ENCODE peak calls at places on chromosomes 13 and 19, in six cellular contexts. M, K, A, T, J and E are unnamed samples.

GRCh38 chr19:2507109-2507508 is 31.2 kb downstream of the GADD45B start:
- DNase-seq in M (peak; percentile 83), T (peak; percentile 71), K (peak; percentile 57), A (no peak), J (peak; percentile 53), E (no peak)

GRCh38 chr19:42683917-42684513 is 56.3 kb downstream of the PSG3 start:
- DNase-seq in M (peak; percentile 35), T (no peak), K (no peak), A (no peak), J (peak; percentile 48), E (no peak)

GRCh38 chr13:96025283-96025682 is 27.9 kb downstream of the UGGT2 start:
- DNase-seq in A (no peak), K (no peak), J (peak; percentile 56), T (no peak), M (no peak), E (no peak)

GRCh38 chr13:112812306-112813034 is 122.6 kb downstream of the ATP11A start:
- DNase-seq in J (no peak), A (no peak), K (no peak), M (peak; percentile 37), T (no peak), E (no peak)

GRCh38 chr19:49473868-49474544 is at the start of gene FLT3LG:
- DNase-seq in K (peak; percentile 92), A (peak; percentile 85), J (peak; percentile 82), M (peak; percentile 85), T (peak; percentile 77), E (peak; percentile 88)

GRCh38 chr13:112606125-112607001 is 18.4 kb upstream of the TUBGCP3 start:
- DNase-seq in A (peak; percentile 97), J (peak; percentile 89), K (peak; percentile 83), M (peak; percentile 88), T (peak; percentile 92), E (peak; percentile 66)

GRCh38 chr13:23579072-23579885 is 9.1 kb downstream of the TNFRSF19 start:
- DNase-seq in M (peak; percentile 85), A (peak; percentile 94), T (peak; percentile 92), J (peak; percentile 87), K (peak; percentile 90), E (peak; percentile 83)

GRCh38 chr19:29417048-29417447 is 108.7 kb upstream of the VSTM2B start:
- DNase-seq in A (no peak), M (no peak), K (no peak), T (no peak), J (no peak), E (no peak)

GRCh38 chr13:83281666-83282065 is 600.6 kb downstream of the SLITRK1 start:
- DNase-seq in T (no peak), K (no peak), M (no peak), A (no peak), J (no peak), E (no peak)

GRCh38 chr13:99724633-99725517 is 223.6 kb downstream of the TM9SF2 start:
- DNase-seq in T (no peak), A (no peak), K (no peak), M (no peak), J (no peak), E (no peak)

GRCh38 chr13:39051157-39051556 is 12.9 kb downstream of the NHLRC3 start:
- DNase-seq in A (no peak), T (no peak), J (peak; percentile 47), K (no peak), M (peak; percentile 42), E (no peak)

GRCh38 chr19:41214161-41214560 is 4.9 kb upstream of the AXL start:
- DNase-seq in M (no peak), T (no peak), A (no peak), J (no peak), K (no peak), E (no peak)

GRCh38 chr13:40668335-40668734 is 1.9 kb upstream of the FOXO1 start:
- DNase-seq in T (peak; percentile 23), A (no peak), J (no peak), K (peak; percentile 74), M (no peak), E (peak; percentile 12)

GRCh38 chr19:18023596-18024212 is 15.7 kb downstream of the ARRDC2 start:
- DNase-seq in J (no peak), M (peak; percentile 48), T (peak; percentile 87), A (peak; percentile 74), K (peak; percentile 77), E (peak; percentile 69)

GRCh38 chr19:43078311-43078710 is 4.2 kb downstream of the PSG2 start:
- DNase-seq in K (no peak), M (peak; percentile 37), J (peak; percentile 91), T (no peak), A (no peak), E (no peak)

GRCh38 chr13:31213681-31214289 is 14.0 kb downstream of the B3GLCT start:
- DNase-seq in K (no peak), A (no peak), T (no peak), M (peak; percentile 3), J (peak; percentile 49), E (no peak)

GRCh38 chr19:49427339-49427738 is 2.2 kb downstream of the GFY start:
- DNase-seq in M (no peak), K (no peak), J (no peak), A (no peak), T (no peak), E (no peak)

GRCh38 chr19:50794778-50795664 is 4.8 kb downstream of the ACP4 start:
- DNase-seq in T (no peak), K (no peak), M (no peak), A (peak; percentile 52), J (no peak), E (no peak)

GRCh38 chr13:91774397-91774796 is 376.0 kb downstream of the GPC5 start:
- DNase-seq in M (no peak), K (no peak), A (no peak), T (no peak), J (no peak), E (no peak)

GRCh38 chr19:27652281-27652680 is 1560.7 kb downstream of the UQCRFS1 start:
- DNase-seq in J (no peak), M (no peak), K (no peak), T (no peak), A (no peak), E (no peak)

GRCh38 chr19:8224394-8225145 is 15.4 kb downstream of the CERS4 start:
- DNase-seq in J (no peak), K (no peak), A (no peak), T (no peak), M (no peak), E (no peak)

GRCh38 chr19:51750381-51751124 is 1.1 kb downstream of the FPR1 start:
- DNase-seq in A (no peak), M (no peak), T (no peak), J (no peak), K (no peak), E (no peak)

GRCh38 chr13:101455863-101456262 is 3.4 kb downstream of the ITGBL1 start:
- DNase-seq in K (no peak), M (peak; percentile 90), A (no peak), J (peak; percentile 94), T (no peak), E (no peak)

GRCh38 chr13:28761586-28761985 is 42.8 kb upstream of the SLC46A3 start:
- DNase-seq in K (no peak), M (peak; percentile 61), A (no peak), T (no peak), J (peak; percentile 45), E (no peak)

GRCh38 chr13:33080962-33081655 is 64.9 kb downstream of the KL start:
- DNase-seq in K (no peak), T (no peak), J (no peak), A (no peak), M (no peak), E (no peak)

GRCh38 chr19:5321851-5322681 is 18.5 kb downstream of the PTPRS start:
- DNase-seq in M (no peak), A (no peak), T (no peak), J (peak; percentile 31), K (no peak), E (no peak)

GRCh38 chr13:99432637-99433542 is 68.4 kb upstream of the TM9SF2 start:
- DNase-seq in A (peak; percentile 59), M (peak; percentile 79), J (peak; percentile 89), T (peak; percentile 52), K (peak; percentile 92), E (peak; percentile 85)

GRCh38 chr19:23565256-23565655 is 121.8 kb downstream of the ZNF675 start:
- DNase-seq in T (no peak), M (no peak), J (no peak), K (no peak), A (no peak), E (no peak)

GRCh38 chr13:62309904-62310303 is 894.3 kb upstream of the PCDH20 start:
- DNase-seq in A (no peak), M (no peak), T (no peak), K (no peak), J (no peak), E (no peak)

GRCh38 chr13:95480131-95480545 is 72.4 kb upstream of the CLDN10 start:
- DNase-seq in M (no peak), K (no peak), J (no peak), A (no peak), T (peak; percentile 28), E (no peak)

GRCh38 chr13:112178769-112179168 is 111.8 kb downstream of the SOX1 start:
- DNase-seq in M (no peak), A (no peak), T (no peak), J (no peak), K (no peak), E (no peak)

GRCh38 chr13:36673838-36674326 is at the start of gene SERTM1:
- DNase-seq in T (no peak), A (peak; percentile 32), M (peak; percentile 4), J (no peak), K (no peak), E (no peak)

GRCh38 chr13:19860884-19861655 is 2.4 kb downstream of the ZMYM5 start:
- DNase-seq in K (no peak), T (no peak), M (peak; percentile 48), A (no peak), J (peak; percentile 84), E (no peak)

GRCh38 chr13:42276683-42277082 is 4.7 kb downstream of the AKAP11 start:
- DNase-seq in T (no peak), A (no peak), M (peak; percentile 86), K (no peak), J (no peak), E (no peak)

GRCh38 chr13:99004931-99005330 is 27.1 kb upstream of the DOCK9 start:
- DNase-seq in M (no peak), J (no peak), T (no peak), K (no peak), A (no peak), E (no peak)

GRCh38 chr19:12778020-12778904 is 2.9 kb upstream of the HOOK2 start:
- DNase-seq in K (peak; percentile 65), J (peak; percentile 89), T (peak; percentile 57), A (peak; percentile 79), M (peak; percentile 88), E (no peak)

GRCh38 chr19:29873024-29873800 is 61.4 kb downstream of the CCNE1 start:
- DNase-seq in K (peak; percentile 76), J (peak; percentile 31), A (peak; percentile 68), T (peak; percentile 21), M (peak; percentile 14), E (peak; percentile 36)